ENCODE peak calls at places on chromosomes 6 and 20, in eight cellular contexts. N is HTR-8/SVneo, X is Peyer's patch, Z is occipital lobe, U is omental fat pad, W is NCI-H524, T is GM04503, L is Calu3. A is an unnamed sample.

GRCh38 chr6:145656128-145656527 is 79.2 kb downstream of the EPM2A start:
- DNase-seq in N (no peak), X (no peak), Z (no peak), U (no peak), W (no peak), T (no peak), L (no peak), A (no peak)

GRCh38 chr6:13711384-13711725 is 280 bp downstream of the RANBP9 start:
- DNase-seq in N (no peak), X (no peak), Z (no peak), U (no peak), W (no peak), T (no peak), L (no peak), A (no peak)

GRCh38 chr6:99563056-99563723 is 5.3 kb downstream of the CCNC start:
- DNase-seq in N (no peak), X (no peak), Z (no peak), U (no peak), W (no peak), T (no peak), L (no peak), A (no peak)

GRCh38 chr20:62737971-62738881 is 29.6 kb downstream of the NTSR1 start:
- DNase-seq in N (no peak), X (peak), Z (no peak), U (no peak), W (no peak), T (no peak), L (no peak), A (peak)

GRCh38 chr20:10469599-10469998 is 34.5 kb downstream of the SLX4IP start:
- DNase-seq in N (peak), X (no peak), Z (no peak), U (no peak), W (peak), T (peak), L (peak), A (no peak)

GRCh38 chr6:16414205-16414604 is 175.8 kb downstream of the GMPR start:
- DNase-seq in N (no peak), X (no peak), Z (no peak), U (no peak), W (no peak), T (no peak), L (no peak), A (no peak)

GRCh38 chr6:47034421-47034820 is 7.7 kb downstream of the ADGRF1 start:
- DNase-seq in N (no peak), X (no peak), Z (no peak), U (no peak), W (peak), T (no peak), L (no peak), A (no peak)

GRCh38 chr6:119197271-119197670 is 118.8 kb upstream of the FAM184A start:
- DNase-seq in N (no peak), X (no peak), Z (no peak), U (no peak), W (no peak), T (no peak), L (no peak), A (no peak)

GRCh38 chr6:168029459-168030217 is 32.2 kb downstream of the KIF25 start:
- DNase-seq in N (no peak), X (no peak), Z (no peak), U (no peak), W (no peak), T (no peak), L (no peak), A (no peak)

GRCh38 chr6:75094614-75095321 is 111.1 kb downstream of the COL12A1 start:
- DNase-seq in N (no peak), X (no peak), Z (no peak), U (no peak), W (no peak), T (peak), L (no peak), A (no peak)

GRCh38 chr6:158666637-158667359 is 16.9 kb downstream of the SYTL3 start:
- DNase-seq in N (no peak), X (no peak), Z (no peak), U (no peak), W (no peak), T (peak), L (no peak), A (no peak)

A was measured in mucosa of descending colon.